ENCODE peak calls at places on chromosomes 7 and 10, in four cellular contexts. One of them, this sample, is unnamed.

GRCh38 chr7:155589001-155589980 is 42.9 kb upstream of the CNPY1 start:
- DNase-seq in adrenal gland: no peak
- DNase-seq in SJSA1: no peak
- DNase-seq in HCT116: no peak
- DNase-seq in this sample: no peak

GRCh38 chr10:86188326-86188725 is 178.3 kb downstream of the GRID1 start:
- DNase-seq in adrenal gland: no peak
- DNase-seq in HCT116: no peak
- DNase-seq in SJSA1: no peak
- DNase-seq in this sample: no peak

GRCh38 chr7:21944616-21945373 is 904 bp downstream of the CDCA7L start:
- DNase-seq in SJSA1: no peak
- DNase-seq in HCT116: peak; percentile 51
- DNase-seq in adrenal gland: no peak
- DNase-seq in this sample: no peak

GRCh38 chr10:35336921-35337741 is 822 bp downstream of the CCNY start:
- DNase-seq in SJSA1: peak; percentile 50
- DNase-seq in adrenal gland: peak; percentile 41
- DNase-seq in HCT116: no peak
- DNase-seq in this sample: no peak

GRCh38 chr7:92177362-92177761 is 1.6 kb downstream of the LRRD1 start:
- DNase-seq in adrenal gland: peak; percentile 13
- DNase-seq in SJSA1: no peak
- DNase-seq in HCT116: no peak
- DNase-seq in this sample: no peak

GRCh38 chr10:50874723-50875122 is 10.7 kb downstream of the A1CF start:
- DNase-seq in SJSA1: no peak
- DNase-seq in HCT116: no peak
- DNase-seq in adrenal gland: no peak
- DNase-seq in this sample: peak; percentile 26

GRCh38 chr10:112815238-112816032 is 134.6 kb upstream of the TCF7L2 start:
- DNase-seq in HCT116: no peak
- DNase-seq in SJSA1: peak; percentile 64
- DNase-seq in adrenal gland: peak; percentile 25
- DNase-seq in this sample: no peak

GRCh38 chr10:102172288-102172687 is 20.1 kb downstream of the NOLC1 start:
- DNase-seq in adrenal gland: no peak
- DNase-seq in HCT116: no peak
- DNase-seq in SJSA1: no peak
- DNase-seq in this sample: no peak

GRCh38 chr7:1193593-1194424 is 33.8 kb upstream of the ZFAND2A start:
- DNase-seq in adrenal gland: peak; percentile 76
- DNase-seq in HCT116: peak; percentile 40
- DNase-seq in SJSA1: no peak
- DNase-seq in this sample: no peak

GRCh38 chr10:43055991-43056567 is 20.8 kb upstream of the RET start:
- DNase-seq in adrenal gland: peak; percentile 2
- DNase-seq in SJSA1: no peak
- DNase-seq in HCT116: no peak
- DNase-seq in this sample: no peak

GRCh38 chr10:70324341-70324861 is 40.6 kb upstream of the NPFFR1 start:
- DNase-seq in HCT116: no peak
- DNase-seq in adrenal gland: no peak
- DNase-seq in SJSA1: no peak
- DNase-seq in this sample: no peak

GRCh38 chr7:117212969-117213877 is 109.6 kb downstream of the WNT2 start:
- DNase-seq in HCT116: peak; percentile 51
- DNase-seq in adrenal gland: peak; percentile 49
- DNase-seq in SJSA1: peak; percentile 70
- DNase-seq in this sample: no peak

GRCh38 chr10:75612904-75613684 is 181.7 kb downstream of the LRMDA start:
- DNase-seq in SJSA1: no peak
- DNase-seq in adrenal gland: no peak
- DNase-seq in HCT116: no peak
- DNase-seq in this sample: no peak
- H3K27ac ChIP-seq in SJSA1: no peak overlapping the region
- H3K27ac ChIP-seq in adrenal gland: no peak overlapping the region
- H3K27ac ChIP-seq in HCT116: no peak overlapping the region
- H3K27ac ChIP-seq in this sample: no peak overlapping the region

DNA sequence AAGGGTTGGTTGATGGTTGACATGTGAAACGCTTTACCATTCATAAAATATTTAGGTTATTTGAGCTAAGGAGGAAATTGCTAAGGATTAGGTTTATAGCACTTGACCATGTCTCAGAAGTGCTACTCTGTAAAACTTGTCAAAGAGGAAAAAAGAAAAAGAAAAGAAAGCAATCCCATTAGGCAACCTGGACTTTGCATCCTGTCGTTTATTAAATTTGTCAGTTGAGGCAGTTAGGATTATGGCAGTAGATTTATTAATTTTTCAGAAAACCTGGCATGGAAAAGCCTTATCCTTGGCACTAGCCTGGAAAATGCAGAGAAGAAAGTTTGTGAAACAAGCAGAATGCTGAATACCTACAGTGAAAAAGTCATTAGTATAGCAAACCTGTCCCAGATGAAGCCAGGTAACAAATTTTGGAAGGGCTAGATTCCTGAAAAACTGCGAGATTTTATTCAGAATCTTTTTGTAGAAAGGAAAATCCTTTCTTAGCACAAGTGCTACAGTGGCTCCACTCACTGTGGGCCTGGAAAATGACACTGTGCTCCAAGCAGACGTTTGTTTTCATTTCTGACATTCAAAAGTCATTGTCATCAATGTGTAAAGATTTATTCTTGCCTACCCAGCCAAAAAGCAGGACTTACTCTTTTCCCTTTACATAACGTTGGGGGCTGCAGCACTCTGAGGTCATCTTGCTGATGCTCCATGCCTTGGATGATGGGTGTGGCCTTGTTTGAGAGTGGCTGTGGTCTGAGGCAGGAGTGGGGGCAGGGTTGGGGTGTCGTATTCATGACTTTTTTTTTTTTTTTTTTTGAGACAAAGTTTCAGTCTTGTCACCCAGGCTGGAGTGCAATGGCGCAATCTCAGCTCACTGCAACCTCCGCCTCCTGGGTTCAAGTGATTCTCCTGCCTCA is 664.9 kb downstream of the SUGCT start:
- DNase-seq in HCT116: no peak
- DNase-seq in adrenal gland: no peak
- DNase-seq in SJSA1: no peak
- DNase-seq in this sample: no peak
- H3K27ac ChIP-seq in HCT116: no peak overlapping the region
- H3K27ac ChIP-seq in adrenal gland: no peak overlapping the region
- H3K27ac ChIP-seq in SJSA1: peak overlapping the region; percentile 9
- H3K27ac ChIP-seq in this sample: no peak overlapping the region

GRCh38 chr7:131357282-131357880 is 29.7 kb downstream of the MKLN1 start:
- DNase-seq in HCT116: no peak
- DNase-seq in SJSA1: no peak
- DNase-seq in adrenal gland: no peak
- DNase-seq in this sample: no peak

GRCh38 chr7:131359136-131359776 is 31.6 kb downstream of the MKLN1 start:
- DNase-seq in HCT116: no peak
- DNase-seq in adrenal gland: no peak
- DNase-seq in SJSA1: no peak
- DNase-seq in this sample: no peak

GRCh38 chr7:131354390-131354789 is 26.7 kb downstream of the MKLN1 start:
- DNase-seq in adrenal gland: no peak
- DNase-seq in SJSA1: no peak
- DNase-seq in HCT116: no peak
- DNase-seq in this sample: no peak

GRCh38 chr7:131355917-131356777 is 28.5 kb downstream of the MKLN1 start:
- DNase-seq in SJSA1: no peak
- DNase-seq in adrenal gland: peak; percentile 22
- DNase-seq in HCT116: no peak
- DNase-seq in this sample: no peak

DNA sequence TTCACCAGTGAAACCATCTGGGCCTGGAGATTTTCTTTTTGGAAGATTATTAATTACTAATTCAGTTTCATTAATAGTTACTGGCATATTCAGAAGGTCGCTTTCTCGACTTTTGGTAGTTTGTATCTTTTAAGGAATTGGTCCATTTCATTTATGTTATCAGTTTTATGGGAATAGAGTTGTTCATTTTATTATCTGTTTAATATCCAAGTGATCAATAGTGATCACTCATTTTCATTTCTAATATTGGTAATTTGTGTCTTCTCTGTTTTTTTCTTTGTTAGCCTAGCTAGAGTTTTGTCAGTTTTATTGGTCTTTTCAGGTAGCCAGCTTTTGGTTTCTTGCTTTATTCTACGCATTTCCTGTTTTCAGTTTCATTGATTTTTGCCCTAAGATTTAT is 31.0 kb downstream of the MKLN1 start:
- DNase-seq in SJSA1: no peak
- DNase-seq in adrenal gland: no peak
- DNase-seq in HCT116: no peak
- DNase-seq in this sample: no peak
- H3K27ac ChIP-seq in SJSA1: no peak overlapping the region
- H3K27ac ChIP-seq in adrenal gland: peak overlapping the region; percentile 24
- H3K27ac ChIP-seq in HCT116: no peak overlapping the region
- H3K27ac ChIP-seq in this sample: no peak overlapping the region

GRCh38 chr10:87696922-87697714 is 37.4 kb downstream of the PAPSS2 start:
- DNase-seq in HCT116: no peak
- DNase-seq in SJSA1: no peak
- DNase-seq in adrenal gland: no peak
- DNase-seq in this sample: no peak
- H3K27ac ChIP-seq in HCT116: no peak overlapping the region
- H3K27ac ChIP-seq in SJSA1: no peak overlapping the region
- H3K27ac ChIP-seq in adrenal gland: peak overlapping the region; percentile 29
- H3K27ac ChIP-seq in this sample: no peak overlapping the region

DNA sequence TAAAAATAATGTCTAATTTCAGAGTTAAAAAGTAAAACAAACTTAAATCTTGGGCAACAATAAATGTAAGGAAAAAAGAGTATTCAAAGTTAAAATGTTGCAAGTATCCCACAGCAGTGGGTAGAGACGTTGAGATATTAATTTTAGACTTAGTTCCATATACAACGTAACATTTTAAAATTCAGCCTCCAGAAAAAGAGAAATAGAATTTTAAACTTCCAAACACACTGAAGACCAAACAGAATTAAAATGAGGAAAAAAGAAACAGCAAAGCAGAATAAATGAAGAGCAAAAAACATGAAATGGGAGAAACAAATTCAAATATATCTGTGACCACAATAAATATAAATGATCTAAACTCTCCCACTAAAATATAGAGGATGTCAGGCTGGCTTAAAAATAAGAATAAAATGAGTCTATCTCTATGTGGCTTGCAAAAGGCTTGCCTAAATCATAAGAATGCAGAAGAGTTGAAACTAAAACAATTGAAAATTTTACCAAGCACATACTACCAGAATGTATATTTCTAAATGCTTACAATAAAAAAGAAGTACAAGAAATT is 46.0 kb upstream of the EGFR start:
- DNase-seq in HCT116: no peak
- DNase-seq in adrenal gland: no peak
- DNase-seq in SJSA1: no peak
- DNase-seq in this sample: no peak
- H3K27ac ChIP-seq in HCT116: no peak overlapping the region
- H3K27ac ChIP-seq in adrenal gland: no peak overlapping the region
- H3K27ac ChIP-seq in SJSA1: no peak overlapping the region
- H3K27ac ChIP-seq in this sample: no peak overlapping the region

DNA sequence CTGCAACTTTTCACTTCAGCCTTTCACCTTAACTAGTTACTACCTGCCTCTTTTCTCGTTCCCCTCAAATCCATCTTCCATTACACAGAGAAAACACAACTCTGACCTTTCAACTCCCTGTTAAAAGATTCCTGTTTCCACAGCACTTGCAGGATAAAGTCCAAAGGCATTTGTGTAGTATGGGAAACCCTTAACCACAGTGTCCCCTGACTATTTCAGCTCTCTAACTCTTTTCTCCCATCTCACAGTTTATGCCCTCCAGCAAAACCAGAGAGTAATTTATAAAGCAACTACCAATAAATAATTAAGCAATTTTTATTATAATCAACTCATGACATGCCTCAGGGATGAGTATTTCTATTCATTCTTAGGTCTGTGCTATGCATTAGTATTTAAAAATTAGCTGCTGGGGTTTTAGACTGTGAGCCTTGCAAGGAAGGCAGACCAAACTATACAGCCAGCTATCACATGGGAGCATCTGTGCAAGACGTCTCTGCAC is 51.0 kb downstream of the COL1A2 start:
- DNase-seq in HCT116: no peak
- DNase-seq in adrenal gland: no peak
- DNase-seq in SJSA1: no peak
- DNase-seq in this sample: no peak
- H3K27ac ChIP-seq in HCT116: no peak overlapping the region
- H3K27ac ChIP-seq in adrenal gland: no peak overlapping the region
- H3K27ac ChIP-seq in SJSA1: no peak overlapping the region
- H3K27ac ChIP-seq in this sample: no peak overlapping the region

DNA sequence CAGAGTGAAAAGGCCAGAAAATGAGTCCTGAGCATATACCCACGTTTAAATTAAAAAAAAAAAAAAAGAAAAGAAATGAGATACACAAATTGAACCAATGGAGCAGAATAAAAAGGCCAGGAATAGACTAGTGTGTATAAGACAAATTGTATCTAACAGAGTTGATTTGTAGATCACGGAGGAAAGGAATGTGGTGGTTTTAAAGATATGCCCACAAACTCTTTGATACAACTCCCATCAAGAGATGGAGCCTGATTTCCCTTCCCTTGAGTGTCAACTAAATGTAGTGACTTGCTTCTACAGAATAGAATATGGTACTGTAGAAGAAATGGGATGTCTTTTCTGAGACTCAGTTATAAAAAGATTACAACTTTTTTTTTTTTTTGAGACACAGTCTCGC is 10.4 kb downstream of the SYPL1 start:
- DNase-seq in HCT116: no peak
- DNase-seq in adrenal gland: no peak
- DNase-seq in SJSA1: no peak
- DNase-seq in this sample: no peak
- H3K27ac ChIP-seq in HCT116: no peak overlapping the region
- H3K27ac ChIP-seq in adrenal gland: no peak overlapping the region
- H3K27ac ChIP-seq in SJSA1: no peak overlapping the region
- H3K27ac ChIP-seq in this sample: no peak overlapping the region

DNA sequence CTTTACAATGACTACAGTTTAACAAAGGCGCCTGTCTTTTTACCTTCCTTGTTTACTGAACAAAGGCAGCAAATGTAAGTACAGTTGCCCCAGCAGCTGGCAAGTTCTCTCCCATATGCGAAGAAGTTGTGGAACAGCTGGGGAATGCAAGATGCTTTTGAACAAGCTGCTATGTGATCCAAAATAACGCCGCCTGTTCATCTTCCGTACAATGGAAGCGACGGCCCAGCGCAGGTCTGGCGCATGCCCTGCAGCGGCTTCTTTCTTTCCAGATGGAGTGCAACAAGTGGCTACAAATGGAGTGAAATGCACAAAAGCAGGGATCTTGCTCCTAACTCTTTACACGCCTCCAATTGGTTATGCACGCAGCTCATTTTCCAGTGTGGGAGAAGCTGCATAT is 97.0 kb upstream of the SVIL start:
- DNase-seq in HCT116: no peak
- DNase-seq in SJSA1: no peak
- DNase-seq in adrenal gland: no peak
- DNase-seq in this sample: no peak
- H3K27ac ChIP-seq in HCT116: no peak overlapping the region
- H3K27ac ChIP-seq in SJSA1: no peak overlapping the region
- H3K27ac ChIP-seq in adrenal gland: no peak overlapping the region
- H3K27ac ChIP-seq in this sample: no peak overlapping the region

This sample was measured in epithelial cell of prostate.